ENCODE peak calls at places on chromosomes 5 and 9, in seven cellular contexts. One of them, this sample, is unnamed.

GRCh38 chr5:167587768-167588167 is 703.7 kb upstream of the WWC1 start:
- DNase-seq in ACHN: peak
- DNase-seq in Calu3: peak
- DNase-seq in NCI-H510A: no peak
- DNase-seq in stimulated activated CD8-positive, alpha-beta memory T cell treated with anti-CD3 and anti-CD28 coated beads, Interleukin-2, amount 100 ng/mL, for 48 hours: no peak
- DNase-seq in NCI-H146: peak
- DNase-seq in globus pallidus: no peak
- DNase-seq in this sample: no peak

GRCh38 chr5:58629190-58630159 is 46.6 kb downstream of the RAB3C start:
- DNase-seq in ACHN: no peak
- DNase-seq in Calu3: no peak
- DNase-seq in NCI-H510A: no peak
- DNase-seq in stimulated activated CD8-positive, alpha-beta memory T cell treated with anti-CD3 and anti-CD28 coated beads, Interleukin-2, amount 100 ng/mL, for 48 hours: no peak
- DNase-seq in NCI-H146: no peak
- DNase-seq in globus pallidus: no peak
- DNase-seq in this sample: no peak

GRCh38 chr5:112687306-112687705 is 50.4 kb upstream of the APC start:
- DNase-seq in ACHN: no peak
- DNase-seq in Calu3: no peak
- DNase-seq in NCI-H510A: no peak
- DNase-seq in stimulated activated CD8-positive, alpha-beta memory T cell treated with anti-CD3 and anti-CD28 coated beads, Interleukin-2, amount 100 ng/mL, for 48 hours: no peak
- DNase-seq in NCI-H146: peak
- DNase-seq in globus pallidus: no peak
- DNase-seq in this sample: no peak

GRCh38 chr5:130282044-130282443 is 377.8 kb downstream of the CHSY3 start:
- DNase-seq in ACHN: no peak
- DNase-seq in Calu3: no peak
- DNase-seq in NCI-H510A: no peak
- DNase-seq in stimulated activated CD8-positive, alpha-beta memory T cell treated with anti-CD3 and anti-CD28 coated beads, Interleukin-2, amount 100 ng/mL, for 48 hours: no peak
- DNase-seq in NCI-H146: no peak
- DNase-seq in globus pallidus: no peak
- DNase-seq in this sample: no peak

GRCh38 chr9:128225770-128226753 is 22.9 kb downstream of the DNM1 start:
- DNase-seq in ACHN: no peak
- DNase-seq in Calu3: no peak
- DNase-seq in NCI-H510A: no peak
- DNase-seq in stimulated activated CD8-positive, alpha-beta memory T cell treated with anti-CD3 and anti-CD28 coated beads, Interleukin-2, amount 100 ng/mL, for 48 hours: no peak
- DNase-seq in NCI-H146: no peak
- DNase-seq in globus pallidus: no peak
- DNase-seq in this sample: no peak

GRCh38 chr5:113202904-113203716 is 226.5 kb downstream of the DCP2 start:
- DNase-seq in ACHN: no peak
- DNase-seq in Calu3: peak
- DNase-seq in NCI-H510A: no peak
- DNase-seq in stimulated activated CD8-positive, alpha-beta memory T cell treated with anti-CD3 and anti-CD28 coated beads, Interleukin-2, amount 100 ng/mL, for 48 hours: no peak
- DNase-seq in NCI-H146: no peak
- DNase-seq in globus pallidus: no peak
- DNase-seq in this sample: no peak

GRCh38 chr9:135226369-135227050 is 139.0 kb downstream of the OLFM1 start:
- DNase-seq in ACHN: no peak
- DNase-seq in Calu3: no peak
- DNase-seq in NCI-H510A: no peak
- DNase-seq in stimulated activated CD8-positive, alpha-beta memory T cell treated with anti-CD3 and anti-CD28 coated beads, Interleukin-2, amount 100 ng/mL, for 48 hours: no peak
- DNase-seq in NCI-H146: no peak
- DNase-seq in globus pallidus: no peak
- DNase-seq in this sample: no peak

GRCh38 chr5:80181618-80182211 is 74.1 kb downstream of the SERINC5 start:
- DNase-seq in ACHN: no peak
- DNase-seq in Calu3: peak
- DNase-seq in NCI-H510A: peak
- DNase-seq in stimulated activated CD8-positive, alpha-beta memory T cell treated with anti-CD3 and anti-CD28 coated beads, Interleukin-2, amount 100 ng/mL, for 48 hours: no peak
- DNase-seq in NCI-H146: no peak
- DNase-seq in globus pallidus: no peak
- DNase-seq in this sample: peak